ENCODE peak calls at places on chromosomes 6 and 20, in seven cellular contexts. J is PC-9, R is heart left ventricle, C is GM23338, V is spleen, I is thyroid gland, P is foreskin fibroblast. S is an unnamed sample.
A peak's percentile ranks its signal among the peaks of the same experiment; 100 is the strongest.

GRCh38 chr20:51500311-51500710 is 42.2 kb downstream of the NFATC2 start:
- DNase-seq in J (peak; percentile 64), R (no peak), C (no peak), V (peak; percentile 72), I (no peak), P (no peak), S (no peak)

GRCh38 chr20:20664795-20665194 is 47.6 kb downstream of the RALGAPA2 start:
- DNase-seq in J (no peak), R (no peak), C (peak; percentile 41), V (no peak), I (peak; percentile 27), P (no peak), S (no peak)

GRCh38 chr6:148413321-148414094 is 70.9 kb downstream of the SASH1 start:
- DNase-seq in J (no peak), R (no peak), C (peak; percentile 77), V (no peak), I (no peak), P (no peak), S (no peak)

GRCh38 chr20:11098888-11099287 is 425.1 kb upstream of the JAG1 start:
- DNase-seq in J (no peak), R (no peak), C (peak; percentile 34), V (no peak), I (no peak), P (no peak), S (no peak)

GRCh38 chr6:9140861-9141534 is 705.7 kb upstream of the SLC35B3 start:
- DNase-seq in J (no peak), R (no peak), C (no peak), V (no peak), I (no peak), P (peak; percentile 34), S (no peak)

GRCh38 chr6:150142657-150143501 is at the start of gene PPP1R14C:
- DNase-seq in J (no peak), R (peak; percentile 48), C (peak; percentile 82), V (no peak), I (peak; percentile 83), P (no peak), S (no peak)

GRCh38 chr20:39706089-39706721 is 744.1 kb downstream of the DHX35 start:
- DNase-seq in J (no peak), R (peak; percentile 75), C (no peak), V (no peak), I (peak; percentile 2), P (no peak), S (no peak)

GRCh38 chr20:51767867-51768758 is at the start of gene ATP9A:
- DNase-seq in J (no peak), R (peak; percentile 49), C (peak; percentile 60), V (peak; percentile 79), I (peak; percentile 48), P (no peak), S (no peak)

GRCh38 chr6:107354470-107354869 is 104.9 kb downstream of the PDSS2 start:
- DNase-seq in J (no peak), R (no peak), C (no peak), V (no peak), I (no peak), P (no peak), S (no peak)

GRCh38 chr20:11716239-11716944 is 201.3 kb upstream of the BTBD3 start:
- DNase-seq in J (peak; percentile 59), R (no peak), C (peak; percentile 89), V (no peak), I (no peak), P (peak; percentile 74), S (no peak)

GRCh38 chr6:4358414-4359107 is 223.2 kb upstream of the ECI2 start:
- DNase-seq in J (peak; percentile 98), R (peak; percentile 89), C (peak; percentile 59), V (peak; percentile 82), I (peak; percentile 88), P (peak; percentile 100), S (no peak)

GRCh38 chr6:159982726-159983506 is 14.0 kb downstream of the IGF2R start:
- DNase-seq in J (no peak), R (no peak), C (no peak), V (peak; percentile 72), I (no peak), P (no peak), S (no peak)

GRCh38 chr6:44122821-44123220 is 4.4 kb downstream of the MRPL14 start:
- DNase-seq in J (no peak), R (no peak), C (no peak), V (no peak), I (no peak), P (no peak), S (no peak)

GRCh38 chr6:94052754-94053153 is 633.4 kb upstream of the EPHA7 start:
- DNase-seq in J (no peak), R (no peak), C (peak; percentile 34), V (no peak), I (no peak), P (no peak), S (no peak)

GRCh38 chr6:111764238-111765182 is 108.7 kb downstream of the FYN start:
- DNase-seq in J (peak; percentile 21), R (no peak), C (peak; percentile 38), V (peak; percentile 86), I (no peak), P (no peak), S (no peak)

GRCh38 chr6:75418233-75418632 is 75.4 kb downstream of the FILIP1 start:
- DNase-seq in J (no peak), R (no peak), C (no peak), V (no peak), I (no peak), P (peak; percentile 67), S (no peak)

GRCh38 chr6:37126961-37127360 is 43.0 kb upstream of the PIM1 start:
- DNase-seq in J (no peak), R (no peak), C (peak; percentile 47), V (no peak), I (no peak), P (no peak), S (no peak)

GRCh38 chr20:47148059-47148458 is 208.4 kb downstream of the ZMYND8 start:
- DNase-seq in J (no peak), R (no peak), C (no peak), V (no peak), I (no peak), P (no peak), S (no peak)

GRCh38 chr6:147507162-147508072 is 1.1 kb upstream of the SAMD5 start:
- DNase-seq in J (no peak), R (peak; percentile 23), C (peak; percentile 33), V (no peak), I (peak; percentile 24), P (peak; percentile 10), S (no peak)

GRCh38 chr6:21281366-21281765 is 312.2 kb upstream of the SOX4 start:
- DNase-seq in J (no peak), R (no peak), C (no peak), V (no peak), I (no peak), P (no peak), S (no peak)

GRCh38 chr6:153367006-153367405 is 235.9 kb upstream of the RGS17 start:
- DNase-seq in J (no peak), R (no peak), C (no peak), V (no peak), I (peak; percentile 77), P (no peak), S (no peak)

GRCh38 chr6:153373869-153374268 is 242.8 kb upstream of the RGS17 start:
- DNase-seq in J (no peak), R (no peak), C (no peak), V (no peak), I (no peak), P (no peak), S (no peak)

GRCh38 chr6:153368131-153368530 is 237.0 kb upstream of the RGS17 start:
- DNase-seq in J (no peak), R (no peak), C (no peak), V (no peak), I (peak; percentile 68), P (no peak), S (no peak)
- TF ChIP-seq CTCF in J (no peak), R (no peak), C (no peak), V (no peak), I (no peak), P (no peak), S (no peak)

GRCh38 chr20:17569616-17570346 is at the start of gene DSTN:
- DNase-seq in J (peak; percentile 91), R (peak; percentile 94), C (peak; percentile 97), V (peak; percentile 98), I (peak; percentile 94), P (peak; percentile 94), S (peak; percentile 97)

GRCh38 chr20:17571967-17572638 is 2.2 kb downstream of the DSTN start:
- DNase-seq in J (peak; percentile 54), R (no peak), C (no peak), V (no peak), I (no peak), P (no peak), S (no peak)

GRCh38 chr20:17568972-17569471 is 853 bp upstream of the DSTN start:
- DNase-seq in J (peak; percentile 92), R (peak; percentile 89), C (peak; percentile 63), V (peak; percentile 83), I (peak; percentile 87), P (peak; percentile 98), S (peak; percentile 82)

GRCh38 chr20:17571153-17571527 is 1.3 kb downstream of the DSTN start:
- DNase-seq in J (no peak), R (no peak), C (no peak), V (no peak), I (no peak), P (no peak), S (no peak)

GRCh38 chr20:17570347-17571152 is 675 bp downstream of the DSTN start:
- DNase-seq in J (peak; percentile 49), R (peak; percentile 62), C (peak; percentile 69), V (no peak), I (peak; percentile 46), P (no peak), S (peak; percentile 80)
- TF ChIP-seq CTCF in J (no peak), R (no peak), C (peak; percentile 32), V (no peak), I (no peak), P (no peak), S (no peak)

GRCh38 chr20:34302723-34303528 is at the start of gene AHCY:
- DNase-seq in J (peak; percentile 94), R (peak; percentile 95), C (peak; percentile 99), V (peak; percentile 99), I (peak; percentile 99), P (peak; percentile 96), S (peak; percentile 99)
- TF ChIP-seq CTCF in J (peak; percentile 13), R (no peak), C (no peak), V (no peak), I (no peak), P (peak; percentile 6), S (peak; percentile 41)

GRCh38 chr20:9218412-9219001 is 149.6 kb downstream of the PLCB4 start:
- DNase-seq in J (no peak), R (no peak), C (no peak), V (no peak), I (no peak), P (peak; percentile 23), S (no peak)

GRCh38 chr20:9220874-9221547 is 152.1 kb downstream of the PLCB4 start:
- DNase-seq in J (no peak), R (no peak), C (peak; percentile 17), V (no peak), I (peak; percentile 62), P (peak; percentile 42), S (no peak)

GRCh38 chr20:9211016-9211760 is 142.3 kb downstream of the PLCB4 start:
- DNase-seq in J (no peak), R (no peak), C (no peak), V (no peak), I (no peak), P (no peak), S (no peak)

GRCh38 chr20:9214676-9215075 is 145.8 kb downstream of the PLCB4 start:
- DNase-seq in J (peak; percentile 87), R (no peak), C (no peak), V (no peak), I (no peak), P (peak; percentile 80), S (no peak)

GRCh38 chr20:9215539-9215938 is 146.7 kb downstream of the PLCB4 start:
- DNase-seq in J (no peak), R (no peak), C (peak; percentile 61), V (no peak), I (no peak), P (no peak), S (no peak)
- TF ChIP-seq CTCF in J (peak; percentile 54), R (peak; percentile 25), C (peak; percentile 65), V (no peak), I (peak; percentile 26), P (peak; percentile 33), S (peak; percentile 61)